ENCODE peak calls at places on chromosome 20, in four cellular contexts. K is caudate nucleus, U is A549, T is Calu3. L is an unnamed sample.

GRCh38 chr20:32510120-32510600 is 75.0 kb downstream of the NOL4L start:
- DNase-seq in K (no peak), U (no peak), T (no peak), L (no peak)

GRCh38 chr20:25033250-25033940 is 24.5 kb downstream of the ACSS1 start:
- DNase-seq in K (no peak), T (no peak), U (no peak), L (no peak)

GRCh38 chr20:45300961-45301360 is 5.7 kb upstream of the RBPJL start:
- DNase-seq in K (no peak), U (peak; percentile 69), T (peak; percentile 79), L (peak; percentile 54)

GRCh38 chr20:62641749-62642665 is at the start of gene SLCO4A1:
- DNase-seq in U (peak; percentile 64), K (no peak), T (peak; percentile 95), L (peak; percentile 84)

GRCh38 chr20:59676877-59677140 is 72.5 kb downstream of the PHACTR3 start:
- DNase-seq in K (no peak), U (no peak), T (no peak), L (no peak)

GRCh38 chr20:40786336-40786735 is 97.3 kb upstream of the MAFB start:
- DNase-seq in U (no peak), K (no peak), T (no peak), L (no peak)

GRCh38 chr20:384723-385122 is 4.2 kb downstream of the TRIB3 start:
- DNase-seq in U (no peak), K (no peak), T (no peak), L (no peak)

GRCh38 chr20:52996130-52996529 is 24.0 kb downstream of the TSHZ2 start:
- DNase-seq in U (no peak), K (no peak), T (no peak), L (no peak)

GRCh38 chr20:44732327-44732726 is 13.3 kb upstream of the KCNK15 start:
- DNase-seq in U (no peak), T (no peak), K (no peak), L (no peak)

GRCh38 chr20:58574469-58574868 is 59.3 kb upstream of the APCDD1L start:
- DNase-seq in T (no peak), K (no peak), U (no peak), L (no peak)

GRCh38 chr20:24829649-24830370 is 119.3 kb upstream of the CST7 start:
- DNase-seq in U (no peak), K (no peak), T (no peak), L (no peak)

GRCh38 chr20:8043687-8044278 is 24.2 kb upstream of the TMX4 start:
- DNase-seq in T (peak; percentile 34), K (no peak), U (peak; percentile 70), L (peak; percentile 79)

GRCh38 chr20:2799271-2799670 is 1.2 kb downstream of the CPXM1 start:
- DNase-seq in T (no peak), U (no peak), K (no peak), L (no peak)

GRCh38 chr20:58623579-58624473 is 27.3 kb upstream of the STX16 start:
- DNase-seq in T (peak; percentile 93), K (no peak), U (peak; percentile 86), L (no peak)

GRCh38 chr20:49700411-49701185 is 13.1 kb downstream of the B4GALT5 start:
- DNase-seq in U (peak; percentile 87), T (peak; percentile 56), K (no peak), L (no peak)

GRCh38 chr20:37899105-37900045 is 3.6 kb upstream of the VSTM2L start:
- DNase-seq in K (no peak), U (no peak), T (no peak), L (no peak)